ENCODE peak calls at places on chromosomes 5 and 9, in five cellular contexts. H is coronary artery, E is psoas muscle, D is activated T-cell treated with anti-CD3 and anti-CD28 coated beads for 1 hour, I is neural crest cell. C is an unnamed sample.

GRCh38 chr5:149915392-149916260 is 29.0 kb downstream of the PDE6A start:
- DNase-seq in H (no peak), E (no peak), D (no peak), I (no peak), C (no peak)

GRCh38 chr9:125509476-125509875 is 197.5 kb downstream of the MAPKAP1 start:
- DNase-seq in H (no peak), E (no peak), D (no peak), I (no peak), C (peak; percentile 93)

GRCh38 chr9:125103770-125104169 is 39.6 kb downstream of the SCAI start:
- DNase-seq in H (no peak), E (no peak), D (no peak), I (no peak), C (no peak)

GRCh38 chr9:131654857-131655577 is 84.9 kb downstream of the RAPGEF1 start:
- DNase-seq in H (no peak), E (no peak), D (no peak), I (no peak), C (no peak)

GRCh38 chr9:79026311-79026710 is 545.5 kb upstream of the TLE4 start:
- DNase-seq in H (no peak), E (no peak), D (no peak), I (no peak), C (no peak)

GRCh38 chr9:134381671-134382505 is 55.6 kb downstream of the RXRA start:
- DNase-seq in H (no peak), E (no peak), D (no peak), I (no peak), C (no peak)

GRCh38 chr5:148267972-148268371 is 622 bp upstream of the SPINK13 start:
- DNase-seq in H (no peak), E (no peak), D (no peak), I (no peak), C (no peak)

GRCh38 chr9:20043461-20043860 is 254.6 kb upstream of the SLC24A2 start:
- DNase-seq in H (no peak), E (no peak), D (no peak), I (no peak), C (no peak)

GRCh38 chr9:107488400-107489143 is 997 bp downstream of the KLF4 start:
- DNase-seq in H (peak; percentile 93), E (peak; percentile 83), D (no peak), I (peak; percentile 27), C (peak; percentile 82)

GRCh38 chr5:169085656-169086055 is 215.3 kb downstream of the SLIT3 start:
- DNase-seq in H (no peak), E (no peak), D (no peak), I (no peak), C (no peak)

GRCh38 chr9:135612437-135612836 is 26.9 kb downstream of the GLT6D1 start:
- DNase-seq in H (no peak), E (no peak), D (no peak), I (no peak), C (no peak)

C was measured in adipocyte.